ENCODE peak calls at places on chromosomes 2 and 18, in five cellular contexts. One of them, this sample, is unnamed. For H3K4me1, the result is how much of the 10 kb centered on the place peaks cover.

GRCh38 chr2:220646424-220646823 is 925.7 kb downstream of the EPHA4 start:
- DNase-seq in HCT116: no peak
- DNase-seq in hepatocyte: no peak
- DNase-seq in iPS DF 6.9: no peak
- DNase-seq in sigmoid colon: no peak
- DNase-seq in this sample: no peak

GRCh38 chr2:13035866-13036265 is 319.1 kb downstream of the TRIB2 start:
- DNase-seq in HCT116: no peak
- DNase-seq in hepatocyte: no peak
- DNase-seq in iPS DF 6.9: no peak
- DNase-seq in sigmoid colon: no peak
- DNase-seq in this sample: no peak

GRCh38 chr2:240930096-240930630 is 24.0 kb downstream of the CROCC2 start:
- DNase-seq in HCT116: no peak
- DNase-seq in hepatocyte: no peak
- DNase-seq in iPS DF 6.9: no peak
- DNase-seq in sigmoid colon: peak
- DNase-seq in this sample: no peak

GRCh38 chr2:151999058-151999457 is 99.8 kb downstream of the CACNB4 start:
- DNase-seq in HCT116: peak
- DNase-seq in hepatocyte: peak
- DNase-seq in iPS DF 6.9: peak
- DNase-seq in sigmoid colon: no peak
- DNase-seq in this sample: peak

GRCh38 chr2:22970284-22970975 is 414.5 kb upstream of the KLHL29 start:
- DNase-seq in HCT116: no peak
- DNase-seq in hepatocyte: no peak
- DNase-seq in iPS DF 6.9: no peak
- DNase-seq in sigmoid colon: no peak
- DNase-seq in this sample: no peak

GRCh38 chr2:213703699-213704098 is 419.4 kb downstream of the SPAG16 start:
- DNase-seq in HCT116: no peak
- DNase-seq in hepatocyte: peak
- DNase-seq in iPS DF 6.9: no peak
- DNase-seq in sigmoid colon: no peak
- DNase-seq in this sample: no peak

GRCh38 chr2:239529313-239530015 is 128.6 kb upstream of the HDAC4 start:
- DNase-seq in HCT116: no peak
- DNase-seq in hepatocyte: no peak
- DNase-seq in iPS DF 6.9: no peak
- DNase-seq in sigmoid colon: no peak
- DNase-seq in this sample: no peak

GRCh38 chr2:70565039-70565731 is 11.6 kb upstream of the TGFA start:
- DNase-seq in HCT116: no peak
- DNase-seq in hepatocyte: no peak
- DNase-seq in iPS DF 6.9: no peak
- DNase-seq in sigmoid colon: no peak
- DNase-seq in this sample: no peak

GRCh38 chr2:128073278-128073677 is 17.7 kb upstream of the UGGT1 start:
- DNase-seq in HCT116: no peak
- DNase-seq in hepatocyte: no peak
- DNase-seq in iPS DF 6.9: no peak
- DNase-seq in sigmoid colon: no peak
- DNase-seq in this sample: no peak

DNA sequence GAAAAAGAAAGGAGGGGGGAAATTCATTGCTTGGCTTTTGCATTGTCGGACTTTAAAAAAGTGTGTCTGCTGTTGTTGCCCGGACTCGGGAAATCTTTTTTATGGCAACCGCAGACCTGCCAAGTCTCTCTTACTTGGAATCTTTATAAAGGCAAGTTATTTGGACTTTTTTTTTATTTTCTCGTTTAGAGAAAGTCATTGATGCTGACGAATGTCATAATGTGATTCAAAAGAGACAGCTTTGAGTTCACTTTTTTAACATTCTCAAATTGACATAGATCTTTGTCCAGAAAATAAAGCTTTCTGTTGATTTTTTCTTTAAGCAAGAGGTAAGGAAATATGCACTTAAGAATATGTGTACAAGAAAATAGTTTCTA is 651 bp upstream of the ZNF521 start:
- DNase-seq in HCT116: no peak
- DNase-seq in hepatocyte: no peak
- DNase-seq in iPS DF 6.9: no peak
- DNase-seq in sigmoid colon: no peak
- DNase-seq in this sample: no peak
- H3K4me3 ChIP-seq in HCT116: peak
- H3K4me3 ChIP-seq in hepatocyte: peak
- H3K4me3 ChIP-seq in iPS DF 6.9: peak
- H3K4me3 ChIP-seq in sigmoid colon: peak
- H3K4me3 ChIP-seq in this sample: no peak

GRCh38 chr2:42025151-42025582 is 22.7 kb upstream of the PKDCC start:
- DNase-seq in HCT116: no peak
- DNase-seq in hepatocyte: peak
- DNase-seq in iPS DF 6.9: no peak
- DNase-seq in sigmoid colon: no peak
- DNase-seq in this sample: no peak

GRCh38 chr2:42028571-42029148 is 19.2 kb upstream of the PKDCC start:
- DNase-seq in HCT116: no peak
- DNase-seq in hepatocyte: no peak
- DNase-seq in iPS DF 6.9: no peak
- DNase-seq in sigmoid colon: no peak
- DNase-seq in this sample: no peak

GRCh38 chr2:42029639-42030195 is 18.1 kb upstream of the PKDCC start:
- DNase-seq in HCT116: no peak
- DNase-seq in hepatocyte: no peak
- DNase-seq in iPS DF 6.9: no peak
- DNase-seq in sigmoid colon: no peak
- DNase-seq in this sample: no peak

GRCh38 chr2:42030196-42030759 is 17.5 kb upstream of the PKDCC start:
- DNase-seq in HCT116: no peak
- DNase-seq in hepatocyte: no peak
- DNase-seq in iPS DF 6.9: no peak
- DNase-seq in sigmoid colon: no peak
- DNase-seq in this sample: no peak

GRCh38 chr2:42026332-42026731 is 21.5 kb upstream of the PKDCC start:
- DNase-seq in HCT116: no peak
- DNase-seq in hepatocyte: no peak
- DNase-seq in iPS DF 6.9: no peak
- DNase-seq in sigmoid colon: no peak
- DNase-seq in this sample: no peak
- H3K4me1 ChIP-seq in HCT116: under half
- H3K4me1 ChIP-seq in hepatocyte: under half
- H3K4me1 ChIP-seq in iPS DF 6.9: under half
- H3K4me1 ChIP-seq in sigmoid colon: under half
- H3K4me1 ChIP-seq in this sample: under half

GRCh38 chr2:64807417-64807816 is 153.7 kb upstream of the SERTAD2 start:
- DNase-seq in HCT116: peak
- DNase-seq in hepatocyte: peak
- DNase-seq in iPS DF 6.9: no peak
- DNase-seq in sigmoid colon: no peak
- DNase-seq in this sample: no peak
- H3K4me3 ChIP-seq in HCT116: no peak
- H3K4me3 ChIP-seq in hepatocyte: no peak
- H3K4me3 ChIP-seq in iPS DF 6.9: no peak
- H3K4me3 ChIP-seq in sigmoid colon: no peak
- H3K4me3 ChIP-seq in this sample: no peak

GRCh38 chr2:215841175-215841816 is 172.1 kb downstream of the MREG start:
- DNase-seq in HCT116: no peak
- DNase-seq in hepatocyte: no peak
- DNase-seq in iPS DF 6.9: no peak
- DNase-seq in sigmoid colon: no peak
- DNase-seq in this sample: no peak
- H3K4me1 ChIP-seq in HCT116: under half
- H3K4me1 ChIP-seq in hepatocyte: under half
- H3K4me1 ChIP-seq in iPS DF 6.9: under half
- H3K4me1 ChIP-seq in sigmoid colon: under half
- H3K4me1 ChIP-seq in this sample: under half

GRCh38 chr2:200423552-200423951 is 86.3 kb downstream of the KCTD18 start:
- DNase-seq in HCT116: no peak
- DNase-seq in hepatocyte: no peak
- DNase-seq in iPS DF 6.9: no peak
- DNase-seq in sigmoid colon: no peak
- DNase-seq in this sample: no peak

GRCh38 chr2:200430017-200430416 is 79.9 kb downstream of the KCTD18 start:
- DNase-seq in HCT116: no peak
- DNase-seq in hepatocyte: no peak
- DNase-seq in iPS DF 6.9: no peak
- DNase-seq in sigmoid colon: no peak
- DNase-seq in this sample: no peak

GRCh38 chr2:200425026-200425821 is 84.6 kb downstream of the KCTD18 start:
- DNase-seq in HCT116: no peak
- DNase-seq in hepatocyte: peak
- DNase-seq in iPS DF 6.9: no peak
- DNase-seq in sigmoid colon: no peak
- DNase-seq in this sample: peak

GRCh38 chr2:200428961-200429665 is 80.8 kb downstream of the KCTD18 start:
- DNase-seq in HCT116: no peak
- DNase-seq in hepatocyte: no peak
- DNase-seq in iPS DF 6.9: no peak
- DNase-seq in sigmoid colon: no peak
- DNase-seq in this sample: no peak

DNA sequence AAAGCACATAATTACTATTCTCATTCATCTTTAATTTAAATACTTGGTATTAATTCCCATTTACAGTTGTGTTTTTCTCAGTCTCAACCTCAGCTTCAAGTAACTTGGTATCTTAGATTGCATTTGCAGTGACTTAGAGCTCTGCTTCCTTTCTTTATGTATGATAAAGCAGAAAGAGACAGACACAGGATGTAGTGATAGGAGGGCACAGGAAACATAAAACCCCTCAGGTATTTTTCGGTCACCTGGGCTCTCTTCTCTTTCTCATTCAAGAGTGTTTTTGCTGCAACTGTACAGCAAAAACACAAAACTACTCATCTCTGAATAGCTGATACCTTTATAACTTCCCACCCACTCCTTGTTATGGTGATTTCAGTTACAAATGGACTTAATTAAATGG is 83.1 kb downstream of the KCTD18 start:
- DNase-seq in HCT116: no peak
- DNase-seq in hepatocyte: no peak
- DNase-seq in iPS DF 6.9: no peak
- DNase-seq in sigmoid colon: no peak
- DNase-seq in this sample: no peak
- H3K4me3 ChIP-seq in HCT116: no peak
- H3K4me3 ChIP-seq in hepatocyte: no peak
- H3K4me3 ChIP-seq in iPS DF 6.9: no peak
- H3K4me3 ChIP-seq in sigmoid colon: no peak
- H3K4me3 ChIP-seq in this sample: no peak

GRCh38 chr2:168749264-168749663 is 53.2 kb upstream of the NOSTRIN start:
- DNase-seq in HCT116: no peak
- DNase-seq in hepatocyte: no peak
- DNase-seq in iPS DF 6.9: no peak
- DNase-seq in sigmoid colon: no peak
- DNase-seq in this sample: no peak
- H3K4me1 ChIP-seq in HCT116: under half
- H3K4me1 ChIP-seq in hepatocyte: under half
- H3K4me1 ChIP-seq in iPS DF 6.9: under half
- H3K4me1 ChIP-seq in sigmoid colon: under half
- H3K4me1 ChIP-seq in this sample: under half

GRCh38 chr2:33477473-33478468 is 1.3 kb downstream of the RASGRP3 start:
- DNase-seq in HCT116: no peak
- DNase-seq in hepatocyte: peak
- DNase-seq in iPS DF 6.9: no peak
- DNase-seq in sigmoid colon: peak
- DNase-seq in this sample: peak

GRCh38 chr2:33478968-33479691 is 2.7 kb downstream of the RASGRP3 start:
- DNase-seq in HCT116: no peak
- DNase-seq in hepatocyte: no peak
- DNase-seq in iPS DF 6.9: no peak
- DNase-seq in sigmoid colon: no peak
- DNase-seq in this sample: no peak

GRCh38 chr2:33486544-33486943 is 10.1 kb downstream of the RASGRP3 start:
- DNase-seq in HCT116: no peak
- DNase-seq in hepatocyte: no peak
- DNase-seq in iPS DF 6.9: no peak
- DNase-seq in sigmoid colon: no peak
- DNase-seq in this sample: no peak

GRCh38 chr2:33484042-33484621 is 7.7 kb downstream of the RASGRP3 start:
- DNase-seq in HCT116: no peak
- DNase-seq in hepatocyte: no peak
- DNase-seq in iPS DF 6.9: no peak
- DNase-seq in sigmoid colon: no peak
- DNase-seq in this sample: no peak

GRCh38 chr2:33482518-33482917 is 6.1 kb downstream of the RASGRP3 start:
- DNase-seq in HCT116: no peak
- DNase-seq in hepatocyte: no peak
- DNase-seq in iPS DF 6.9: no peak
- DNase-seq in sigmoid colon: no peak
- DNase-seq in this sample: no peak
- H3K4me3 ChIP-seq in HCT116: no peak
- H3K4me3 ChIP-seq in hepatocyte: no peak
- H3K4me3 ChIP-seq in iPS DF 6.9: no peak
- H3K4me3 ChIP-seq in sigmoid colon: no peak
- H3K4me3 ChIP-seq in this sample: no peak

GRCh38 chr18:75219684-75220083 is 9.1 kb downstream of the TSHZ1 start:
- DNase-seq in HCT116: no peak
- DNase-seq in hepatocyte: no peak
- DNase-seq in iPS DF 6.9: no peak
- DNase-seq in sigmoid colon: no peak
- DNase-seq in this sample: no peak

GRCh38 chr18:75223687-75224347 is 13.2 kb downstream of the TSHZ1 start:
- DNase-seq in HCT116: no peak
- DNase-seq in hepatocyte: peak
- DNase-seq in iPS DF 6.9: no peak
- DNase-seq in sigmoid colon: no peak
- DNase-seq in this sample: no peak

GRCh38 chr18:75220786-75221355 is 10.3 kb downstream of the TSHZ1 start:
- DNase-seq in HCT116: no peak
- DNase-seq in hepatocyte: no peak
- DNase-seq in iPS DF 6.9: no peak
- DNase-seq in sigmoid colon: no peak
- DNase-seq in this sample: no peak

GRCh38 chr18:75221902-75222301 is 11.3 kb downstream of the TSHZ1 start:
- DNase-seq in HCT116: no peak
- DNase-seq in hepatocyte: no peak
- DNase-seq in iPS DF 6.9: no peak
- DNase-seq in sigmoid colon: no peak
- DNase-seq in this sample: no peak

DNA sequence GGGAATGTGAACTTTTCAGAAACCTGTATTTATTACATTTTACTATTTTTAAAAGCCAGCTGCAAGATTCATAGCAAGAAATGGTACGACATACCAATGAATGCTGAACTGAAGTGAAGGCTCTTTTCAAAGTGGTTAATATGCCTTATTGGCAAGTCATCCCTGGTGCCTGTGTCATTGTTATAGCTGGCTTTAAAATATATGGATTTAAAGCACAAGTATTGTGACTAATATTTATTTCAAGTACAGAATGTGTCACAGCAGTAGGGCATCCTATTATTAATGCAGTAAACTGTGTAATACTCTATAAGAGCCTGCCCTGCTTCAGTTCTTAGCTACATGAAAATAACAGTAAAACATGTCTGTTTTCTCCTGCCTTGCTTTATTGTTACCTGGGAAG is 10.8 kb downstream of the TSHZ1 start:
- DNase-seq in HCT116: no peak
- DNase-seq in hepatocyte: no peak
- DNase-seq in iPS DF 6.9: no peak
- DNase-seq in sigmoid colon: no peak
- DNase-seq in this sample: no peak
- H3K4me1 ChIP-seq in HCT116: under half
- H3K4me1 ChIP-seq in hepatocyte: half or more
- H3K4me1 ChIP-seq in iPS DF 6.9: under half
- H3K4me1 ChIP-seq in sigmoid colon: half or more
- H3K4me1 ChIP-seq in this sample: under half